ENCODE peak calls at places on chromosomes 3 and 15, in seven cellular contexts. One of them, this sample, is unnamed.

GRCh38 chr3:12336099-12336498 is 47.2 kb downstream of the PPARG start:
- DNase-seq in AG10803: no peak
- DNase-seq in IMR-90: no peak
- DNase-seq in mammary epithelial cell: no peak
- DNase-seq in fibroblast of the aortic adventitia: no peak
- DNase-seq in H9: no peak
- DNase-seq in neural crest cell: no peak
- DNase-seq in this sample: no peak

GRCh38 chr3:9439331-9439730 is 41.9 kb downstream of the SETD5 start:
- DNase-seq in mammary epithelial cell: no peak
- DNase-seq in IMR-90: peak; percentile 33
- DNase-seq in AG10803: no peak
- DNase-seq in H9: no peak
- DNase-seq in fibroblast of the aortic adventitia: no peak
- DNase-seq in neural crest cell: no peak
- DNase-seq in this sample: no peak

GRCh38 chr3:12691733-12692132 is 27.8 kb upstream of the RAF1 start:
- DNase-seq in AG10803: no peak
- DNase-seq in IMR-90: no peak
- DNase-seq in mammary epithelial cell: no peak
- DNase-seq in fibroblast of the aortic adventitia: no peak
- DNase-seq in H9: no peak
- DNase-seq in neural crest cell: no peak
- DNase-seq in this sample: no peak

GRCh38 chr3:78337801-78338211 is 1297.9 kb downstream of the ROBO2 start:
- DNase-seq in mammary epithelial cell: no peak
- DNase-seq in neural crest cell: no peak
- DNase-seq in AG10803: peak; percentile 14
- DNase-seq in fibroblast of the aortic adventitia: no peak
- DNase-seq in H9: no peak
- DNase-seq in IMR-90: no peak
- DNase-seq in this sample: no peak

GRCh38 chr15:85488997-85489396 is 108.6 kb downstream of the AKAP13 start:
- DNase-seq in IMR-90: no peak
- DNase-seq in H9: no peak
- DNase-seq in neural crest cell: no peak
- DNase-seq in AG10803: no peak
- DNase-seq in mammary epithelial cell: peak; percentile 88
- DNase-seq in fibroblast of the aortic adventitia: no peak
- DNase-seq in this sample: no peak

GRCh38 chr3:36944012-36944640 is 728 bp downstream of the TRANK1 start:
- DNase-seq in H9: peak; percentile 68
- DNase-seq in IMR-90: peak; percentile 59
- DNase-seq in AG10803: peak; percentile 57
- DNase-seq in fibroblast of the aortic adventitia: peak; percentile 66
- DNase-seq in mammary epithelial cell: peak; percentile 54
- DNase-seq in neural crest cell: peak; percentile 40
- DNase-seq in this sample: peak; percentile 51

GRCh38 chr3:71436337-71436736 is 147.2 kb downstream of the FOXP1 start:
- DNase-seq in neural crest cell: no peak
- DNase-seq in AG10803: peak; percentile 75
- DNase-seq in IMR-90: no peak
- DNase-seq in fibroblast of the aortic adventitia: no peak
- DNase-seq in H9: no peak
- DNase-seq in mammary epithelial cell: no peak
- DNase-seq in this sample: no peak

GRCh38 chr3:32626650-32627049 is 56.0 kb upstream of the DYNC1LI1 start:
- DNase-seq in fibroblast of the aortic adventitia: no peak
- DNase-seq in AG10803: peak; percentile 3
- DNase-seq in H9: no peak
- DNase-seq in neural crest cell: no peak
- DNase-seq in IMR-90: no peak
- DNase-seq in mammary epithelial cell: no peak
- DNase-seq in this sample: no peak

GRCh38 chr3:89113887-89114840 is 6.7 kb downstream of the EPHA3 start:
- DNase-seq in mammary epithelial cell: peak; percentile 84
- DNase-seq in fibroblast of the aortic adventitia: peak; percentile 38
- DNase-seq in neural crest cell: peak; percentile 72
- DNase-seq in H9: peak; percentile 92
- DNase-seq in IMR-90: peak; percentile 42
- DNase-seq in AG10803: peak; percentile 44
- DNase-seq in this sample: peak; percentile 64

GRCh38 chr3:115638991-115639390 is 15.7 kb downstream of the GAP43 start:
- DNase-seq in neural crest cell: no peak
- DNase-seq in fibroblast of the aortic adventitia: no peak
- DNase-seq in IMR-90: no peak
- DNase-seq in AG10803: no peak
- DNase-seq in mammary epithelial cell: no peak
- DNase-seq in H9: no peak
- DNase-seq in this sample: no peak

GRCh38 chr15:40097968-40098476 is 10.7 kb downstream of the BMF start:
- DNase-seq in H9: no peak
- DNase-seq in IMR-90: no peak
- DNase-seq in fibroblast of the aortic adventitia: peak; percentile 30
- DNase-seq in mammary epithelial cell: no peak
- DNase-seq in neural crest cell: no peak
- DNase-seq in AG10803: peak; percentile 57
- DNase-seq in this sample: no peak

GRCh38 chr15:68335251-68335650 is 57.7 kb downstream of the FEM1B start:
- DNase-seq in mammary epithelial cell: peak; percentile 7
- DNase-seq in AG10803: peak; percentile 75
- DNase-seq in fibroblast of the aortic adventitia: no peak
- DNase-seq in IMR-90: no peak
- DNase-seq in neural crest cell: no peak
- DNase-seq in H9: no peak
- DNase-seq in this sample: no peak

GRCh38 chr15:23538657-23539056 is 26.8 kb upstream of the MKRN3 start:
- DNase-seq in AG10803: no peak
- DNase-seq in IMR-90: no peak
- DNase-seq in fibroblast of the aortic adventitia: no peak
- DNase-seq in neural crest cell: no peak
- DNase-seq in H9: no peak
- DNase-seq in mammary epithelial cell: no peak
- DNase-seq in this sample: no peak

GRCh38 chr3:26719148-26719547 is 96.6 kb downstream of the LRRC3B start:
- DNase-seq in mammary epithelial cell: no peak
- DNase-seq in H9: no peak
- DNase-seq in fibroblast of the aortic adventitia: no peak
- DNase-seq in IMR-90: no peak
- DNase-seq in AG10803: no peak
- DNase-seq in neural crest cell: no peak
- DNase-seq in this sample: no peak

GRCh38 chr3:196284396-196284795 is 3.1 kb downstream of the PCYT1A start:
- DNase-seq in IMR-90: peak; percentile 37
- DNase-seq in neural crest cell: no peak
- DNase-seq in mammary epithelial cell: no peak
- DNase-seq in fibroblast of the aortic adventitia: peak; percentile 18
- DNase-seq in AG10803: no peak
- DNase-seq in H9: no peak
- DNase-seq in this sample: no peak

GRCh38 chr3:66037986-66038369 is 740 bp downstream of the MAGI1 start:
- DNase-seq in mammary epithelial cell: peak; percentile 38
- DNase-seq in neural crest cell: peak; percentile 15
- DNase-seq in AG10803: no peak
- DNase-seq in IMR-90: no peak
- DNase-seq in fibroblast of the aortic adventitia: no peak
- DNase-seq in H9: no peak
- DNase-seq in this sample: peak; percentile 18

GRCh38 chr15:25850154-25851111 is 12.7 kb downstream of the ATP10A start:
- DNase-seq in IMR-90: peak; percentile 70
- DNase-seq in mammary epithelial cell: no peak
- DNase-seq in H9: peak; percentile 70
- DNase-seq in fibroblast of the aortic adventitia: peak; percentile 80
- DNase-seq in AG10803: peak; percentile 85
- DNase-seq in neural crest cell: no peak
- DNase-seq in this sample: no peak

GRCh38 chr3:124680521-124680920 is 49.7 kb upstream of the UMPS start:
- DNase-seq in mammary epithelial cell: no peak
- DNase-seq in neural crest cell: no peak
- DNase-seq in IMR-90: no peak
- DNase-seq in fibroblast of the aortic adventitia: no peak
- DNase-seq in H9: no peak
- DNase-seq in AG10803: no peak
- DNase-seq in this sample: no peak

DNA sequence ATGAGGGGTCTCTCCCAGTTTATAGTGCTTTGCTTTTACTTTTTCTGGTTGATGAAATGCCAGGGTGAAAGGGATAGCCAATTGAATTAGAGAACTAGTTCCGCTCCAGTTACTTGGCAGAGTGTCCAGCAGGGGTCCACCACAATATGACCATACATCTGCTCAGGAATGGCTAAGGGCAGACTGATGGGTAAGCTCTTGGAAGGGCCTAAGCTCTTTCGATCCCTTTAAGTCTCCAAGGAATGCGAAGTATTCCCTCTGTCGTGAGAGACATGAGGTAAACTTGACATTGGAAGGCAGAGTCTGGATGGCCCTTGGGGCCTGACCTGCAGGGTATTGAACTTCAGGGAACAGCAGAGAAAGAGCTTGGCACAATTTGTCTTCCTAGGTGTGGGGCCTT is 805.8 kb downstream of the PLOD2 start:
- DNase-seq in H9: no peak
- DNase-seq in IMR-90: no peak
- DNase-seq in mammary epithelial cell: no peak
- DNase-seq in fibroblast of the aortic adventitia: no peak
- DNase-seq in AG10803: no peak
- DNase-seq in neural crest cell: no peak
- DNase-seq in this sample: no peak
- TF ChIP-seq CTCF in H9: no peak
- TF ChIP-seq CTCF in IMR-90: no peak
- TF ChIP-seq CTCF in mammary epithelial cell: no peak
- TF ChIP-seq CTCF in fibroblast of the aortic adventitia: no peak
- TF ChIP-seq CTCF in AG10803: no peak
- TF ChIP-seq CTCF in neural crest cell: no peak
- TF ChIP-seq CTCF in this sample: no peak

GRCh38 chr15:92611995-92612745 is 43.4 kb downstream of the FAM174B start:
- DNase-seq in fibroblast of the aortic adventitia: no peak
- DNase-seq in AG10803: peak; percentile 9
- DNase-seq in mammary epithelial cell: no peak
- DNase-seq in IMR-90: no peak
- DNase-seq in neural crest cell: no peak
- DNase-seq in H9: no peak
- DNase-seq in this sample: no peak
- TF ChIP-seq CTCF in fibroblast of the aortic adventitia: no peak
- TF ChIP-seq CTCF in AG10803: no peak
- TF ChIP-seq CTCF in mammary epithelial cell: no peak
- TF ChIP-seq CTCF in IMR-90: peak; percentile 3
- TF ChIP-seq CTCF in neural crest cell: no peak
- TF ChIP-seq CTCF in H9: peak; percentile 17
- TF ChIP-seq CTCF in this sample: peak; percentile 6

GRCh38 chr3:131192701-131193100 is 166.0 kb downstream of the NEK11 start:
- DNase-seq in AG10803: no peak
- DNase-seq in neural crest cell: no peak
- DNase-seq in fibroblast of the aortic adventitia: no peak
- DNase-seq in IMR-90: no peak
- DNase-seq in H9: no peak
- DNase-seq in mammary epithelial cell: no peak
- DNase-seq in this sample: no peak

GRCh38 chr3:131194816-131195215 is 168.1 kb downstream of the NEK11 start:
- DNase-seq in AG10803: no peak
- DNase-seq in H9: no peak
- DNase-seq in mammary epithelial cell: no peak
- DNase-seq in IMR-90: no peak
- DNase-seq in fibroblast of the aortic adventitia: no peak
- DNase-seq in neural crest cell: no peak
- DNase-seq in this sample: no peak

DNA sequence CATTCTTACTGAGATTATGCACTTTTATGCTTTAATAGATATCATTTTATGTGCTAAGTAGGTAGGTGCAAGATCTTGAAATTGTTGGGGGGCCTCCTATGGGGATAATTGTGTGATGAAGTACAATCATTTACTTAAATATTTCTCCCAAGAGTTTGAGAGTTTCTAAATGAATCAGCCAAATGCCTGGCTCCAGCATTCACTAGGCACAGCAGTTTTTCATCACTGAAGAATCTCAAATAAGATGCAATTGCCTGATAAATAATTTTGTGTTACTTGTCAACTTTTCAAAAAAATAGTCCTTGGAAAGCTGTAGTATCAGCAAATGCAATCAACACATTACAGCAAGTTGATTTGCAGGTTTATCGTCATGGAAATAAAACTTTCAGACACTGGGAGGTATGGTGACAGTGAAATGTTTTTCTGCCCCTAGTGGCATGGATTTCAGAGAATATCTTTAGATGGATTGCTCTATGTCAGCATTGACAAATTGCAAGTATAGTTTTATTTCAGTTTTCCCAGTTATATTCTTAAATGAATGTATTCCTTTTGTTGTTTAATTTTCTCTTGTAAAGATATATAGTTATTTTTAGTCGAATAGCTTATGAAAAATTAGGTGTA is 167.1 kb downstream of the NEK11 start:
- DNase-seq in fibroblast of the aortic adventitia: no peak
- DNase-seq in AG10803: peak; percentile 12
- DNase-seq in IMR-90: no peak
- DNase-seq in neural crest cell: no peak
- DNase-seq in mammary epithelial cell: no peak
- DNase-seq in H9: no peak
- DNase-seq in this sample: no peak
- TF ChIP-seq CTCF in fibroblast of the aortic adventitia: no peak
- TF ChIP-seq CTCF in AG10803: peak; percentile 27
- TF ChIP-seq CTCF in IMR-90: no peak
- TF ChIP-seq CTCF in neural crest cell: peak; percentile 36
- TF ChIP-seq CTCF in mammary epithelial cell: peak; percentile 15
- TF ChIP-seq CTCF in H9: peak; percentile 24
- TF ChIP-seq CTCF in this sample: peak; percentile 46

DNA sequence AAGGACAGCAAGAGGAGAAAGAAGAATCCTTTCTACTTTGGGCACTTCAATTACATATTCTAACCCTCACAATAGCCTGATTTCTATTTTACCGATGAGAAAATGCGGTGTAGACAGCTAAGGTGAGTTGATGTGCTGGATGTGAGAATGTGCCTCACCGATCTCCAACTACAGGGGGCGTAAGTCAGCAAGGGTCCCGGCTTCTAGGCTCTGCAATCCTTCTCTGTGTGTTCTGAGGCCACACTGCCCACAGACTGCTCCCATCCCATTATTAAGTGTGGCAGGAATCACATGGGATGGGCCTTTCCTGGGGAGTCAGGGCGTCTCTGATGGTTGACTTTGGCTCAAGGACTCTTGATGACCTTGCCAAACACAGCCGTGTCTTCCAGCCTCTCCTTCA is 23.6 kb upstream of the RPL35A start:
- DNase-seq in AG10803: no peak
- DNase-seq in H9: peak; percentile 67
- DNase-seq in fibroblast of the aortic adventitia: no peak
- DNase-seq in mammary epithelial cell: no peak
- DNase-seq in IMR-90: no peak
- DNase-seq in neural crest cell: no peak
- DNase-seq in this sample: no peak
- TF ChIP-seq CTCF in AG10803: no peak
- TF ChIP-seq CTCF in H9: peak; percentile 73
- TF ChIP-seq CTCF in fibroblast of the aortic adventitia: no peak
- TF ChIP-seq CTCF in mammary epithelial cell: peak; percentile 2
- TF ChIP-seq CTCF in IMR-90: no peak
- TF ChIP-seq CTCF in neural crest cell: peak; percentile 46
- TF ChIP-seq CTCF in this sample: peak; percentile 40